ENCODE peak calls at places on chromosomes 6 and 20, in four cellular contexts. U, C, W and O are unnamed samples.

GRCh38 chr20:11156922-11157321 is 483.1 kb upstream of the JAG1 start:
- DNase-seq in W (no peak), U (no peak), C (no peak), O (no peak)

GRCh38 chr20:25551413-25552210 is 33.7 kb downstream of the NINL start:
- DNase-seq in C (no peak), W (no peak), U (no peak), O (no peak)

GRCh38 chr6:139954463-139955071 is 580.1 kb upstream of the CITED2 start:
- DNase-seq in C (no peak), U (no peak), W (no peak), O (no peak)

GRCh38 chr20:48933017-48933766 is 11.7 kb downstream of the ARFGEF2 start:
- DNase-seq in U (peak; percentile 80), C (no peak), W (no peak), O (peak; percentile 13)

GRCh38 chr6:94735270-94735669 is 842.1 kb upstream of the MANEA start:
- DNase-seq in W (no peak), U (no peak), C (no peak), O (no peak)

GRCh38 chr6:39665871-39666270 is 59.3 kb downstream of the KIF6 start:
- DNase-seq in U (no peak), C (no peak), W (no peak), O (no peak)

GRCh38 chr20:25624500-25624939 is 706 bp upstream of the NANP start:
- DNase-seq in C (no peak), W (no peak), U (no peak), O (no peak)

GRCh38 chr6:33633462-33634158 is 12.5 kb downstream of the ITPR3 start:
- DNase-seq in W (peak; percentile 54), U (peak; percentile 27), C (peak; percentile 78), O (peak; percentile 74)

GRCh38 chr20:37223053-37223452 is 38.6 kb downstream of the GHRH start:
- DNase-seq in U (no peak), W (no peak), C (no peak), O (no peak)

GRCh38 chr6:41271901-41272395 is 14.5 kb downstream of the TREM1 start:
- DNase-seq in W (no peak), C (no peak), U (no peak), O (no peak)

GRCh38 chr6:152634773-152635172 is 2.4 kb downstream of the SYNE1 start:
- DNase-seq in C (no peak), W (no peak), U (no peak), O (no peak)